ENCODE peak calls at places on chromosomes 5 and 9, in ten cellular contexts. N, C, T, M, Y, S, I, P, U and G are unnamed samples.

GRCh38 chr9:113152699-113153098 is 1.9 kb downstream of the SLC31A2 start:
- DNase-seq in M (no peak), N (no peak), Y (peak; percentile 10), I (no peak), T (no peak), S (no peak), U (no peak), C (no peak), P (no peak), G (no peak)

GRCh38 chr5:106730912-106731311 is 939.8 kb downstream of the EFNA5 start:
- DNase-seq in U (no peak), M (no peak), N (no peak), C (no peak), T (no peak), Y (no peak), S (no peak), I (no peak), P (no peak), G (no peak)

GRCh38 chr5:171764265-171764664 is 21.4 kb upstream of the SMIM23 start:
- DNase-seq in T (no peak), I (no peak), P (no peak), M (no peak), Y (no peak), N (no peak), S (no peak), C (no peak), U (no peak), G (no peak)

GRCh38 chr9:38316166-38316765 is 76.2 kb upstream of the ALDH1B1 start:
- DNase-seq in Y (no peak), T (no peak), P (no peak), U (no peak), S (no peak), I (no peak), N (no peak), C (no peak), M (no peak), G (no peak)

GRCh38 chr5:60295423-60295822 is 401.9 kb upstream of the PDE4D start:
- DNase-seq in P (peak; percentile 26), Y (peak; percentile 45), N (peak; percentile 5), M (peak; percentile 13), U (no peak), C (no peak), T (no peak), S (peak; percentile 5), I (peak; percentile 12), G (no peak)

GRCh38 chr9:2228641-2229040 is 213.5 kb downstream of the SMARCA2 start:
- DNase-seq in S (no peak), P (no peak), M (no peak), I (no peak), N (no peak), T (no peak), C (no peak), U (no peak), Y (no peak), G (no peak)

GRCh38 chr9:124505006-124505900 is 1.9 kb downstream of the NR5A1 start:
- DNase-seq in Y (no peak), C (no peak), N (no peak), U (no peak), S (no peak), P (no peak), T (no peak), I (no peak), M (no peak), G (no peak)

GRCh38 chr5:9198399-9198798 is 347.5 kb downstream of the SEMA5A start:
- DNase-seq in C (no peak), N (no peak), I (no peak), S (peak; percentile 59), T (no peak), U (no peak), P (no peak), Y (no peak), M (peak; percentile 22), G (no peak)

GRCh38 chr9:88322906-88323566 is 65.2 kb upstream of the SPIN1 start:
- DNase-seq in S (peak; percentile 29), U (peak; percentile 22), I (peak; percentile 6), Y (no peak), C (peak; percentile 35), N (no peak), P (no peak), M (peak; percentile 31), T (no peak), G (peak; percentile 40)

GRCh38 chr9:34190996-34191892 is 12.4 kb downstream of the UBAP1 start:
- DNase-seq in I (no peak), N (peak; percentile 19), C (no peak), T (no peak), S (peak; percentile 34), Y (peak; percentile 57), M (peak; percentile 34), P (no peak), U (no peak), G (no peak)

GRCh38 chr9:107919263-107919662 is 429.7 kb upstream of the KLF4 start:
- DNase-seq in S (no peak), U (no peak), I (no peak), M (no peak), P (no peak), Y (no peak), C (no peak), T (no peak), N (no peak), G (no peak)

GRCh38 chr5:173472784-173473278 is 143.6 kb downstream of the BOD1 start:
- DNase-seq in S (peak; percentile 28), P (no peak), Y (no peak), I (no peak), U (no peak), T (no peak), M (peak; percentile 33), C (no peak), N (no peak), G (no peak)

GRCh38 chr9:9552665-9553064 is 1060.1 kb downstream of the PTPRD start:
- DNase-seq in I (no peak), M (no peak), U (no peak), S (no peak), T (no peak), P (no peak), C (no peak), Y (no peak), N (no peak), G (no peak)

GRCh38 chr9:129639034-129639630 is 2.8 kb downstream of the ASB6 start:
- DNase-seq in I (no peak), N (no peak), U (no peak), P (no peak), C (no peak), T (no peak), S (no peak), M (no peak), Y (no peak), G (no peak)

GRCh38 chr9:136482046-136482792 is 621 bp downstream of the SEC16A start:
- DNase-seq in N (peak; percentile 40), U (no peak), T (no peak), M (peak; percentile 26), Y (peak; percentile 56), I (no peak), S (peak; percentile 37), C (no peak), P (no peak), G (no peak)

GRCh38 chr5:79509244-79509880 is 4.6 kb downstream of the HOMER1 start:
- DNase-seq in Y (no peak), N (no peak), C (no peak), I (no peak), M (no peak), P (no peak), U (no peak), T (no peak), S (no peak), G (no peak)

GRCh38 chr9:71955300-71955915 is 44.0 kb downstream of the C9orf85 start:
- DNase-seq in S (no peak), N (no peak), C (no peak), Y (peak; percentile 23), U (no peak), P (no peak), M (no peak), T (no peak), I (no peak), G (no peak)

GRCh38 chr5:570886-571285 is 41.3 kb upstream of the CEP72 start:
- DNase-seq in U (no peak), N (no peak), C (no peak), Y (no peak), T (no peak), S (no peak), M (no peak), I (no peak), P (no peak), G (no peak)

GRCh38 chr9:76868897-76869296 is 37.0 kb downstream of the PRUNE2 start:
- DNase-seq in P (no peak), Y (no peak), C (no peak), M (no peak), T (no peak), I (no peak), N (no peak), S (no peak), U (no peak), G (no peak)

GRCh38 chr5:176636426-176636825 is 6.0 kb downstream of the EIF4E1B start:
- DNase-seq in I (no peak), M (no peak), N (no peak), S (no peak), U (no peak), C (no peak), T (no peak), Y (no peak), P (no peak), G (no peak)

GRCh38 chr5:137598341-137598740 is 99.2 kb upstream of the SPOCK1 start:
- DNase-seq in P (no peak), C (no peak), T (no peak), I (no peak), N (no peak), Y (no peak), U (no peak), M (no peak), S (no peak), G (no peak)

GRCh38 chr9:110650991-110651411 is 17.6 kb upstream of the MUSK start:
- DNase-seq in I (no peak), S (peak; percentile 99), U (no peak), T (no peak), C (no peak), Y (no peak), N (peak; percentile 60), M (peak; percentile 97), P (no peak), G (no peak)

GRCh38 chr5:56984445-56984844 is 32.5 kb upstream of the MIER3 start:
- DNase-seq in C (no peak), S (no peak), U (no peak), M (no peak), N (no peak), I (no peak), Y (no peak), P (no peak), T (no peak), G (no peak)

GRCh38 chr5:141864371-141865370 is 13.5 kb downstream of the PCDH1 start:
- DNase-seq in N (no peak), M (no peak), C (no peak), T (no peak), Y (no peak), P (peak; percentile 28), U (no peak), S (no peak), I (no peak), G (no peak)

GRCh38 chr9:25716220-25716872 is 38.1 kb upstream of the TUSC1 start:
- DNase-seq in M (peak; percentile 7), C (no peak), U (no peak), I (peak; percentile 4), P (peak; percentile 29), Y (peak; percentile 9), N (peak; percentile 58), S (peak; percentile 74), T (no peak), G (no peak)

GRCh38 chr9:21579209-21579608 is 97.1 kb upstream of the IFNE start:
- DNase-seq in T (no peak), C (no peak), Y (no peak), U (no peak), M (no peak), S (peak; percentile 10), I (no peak), P (no peak), N (no peak), G (peak; percentile 38)

GRCh38 chr9:73265876-73266275 is 114.2 kb downstream of the ANXA1 start:
- DNase-seq in S (no peak), I (no peak), T (no peak), P (no peak), M (no peak), Y (no peak), N (no peak), C (no peak), U (no peak), G (no peak)

GRCh38 chr5:124660229-124661093 is 86.0 kb downstream of the ZNF608 start:
- DNase-seq in C (no peak), N (no peak), T (no peak), Y (peak; percentile 45), S (no peak), M (no peak), P (no peak), U (no peak), I (no peak), G (no peak)